ENCODE peak calls at places on chromosomes 7 and 10, in five cellular contexts. J, B, M, E and K are unnamed samples.

GRCh38 chr7:35988818-35989217 is 164.2 kb upstream of the EEPD1 start:
- DNase-seq in B (no peak), M (no peak), E (no peak), J (no peak), K (peak)

GRCh38 chr7:47149971-47150370 is 431.9 kb downstream of the TNS3 start:
- DNase-seq in B (no peak), M (no peak), J (no peak), E (no peak), K (no peak)

GRCh38 chr10:127485153-127485857 is 63.8 kb upstream of the NPS start:
- DNase-seq in M (no peak), E (no peak), B (no peak), J (no peak), K (peak)

GRCh38 chr7:142482899-142483658 is 225.2 kb upstream of the PRSS58 start:
- DNase-seq in E (peak), M (peak), B (peak), J (peak), K (peak)

GRCh38 chr10:117159390-117159789 is 21.3 kb upstream of the VAX1 start:
- DNase-seq in B (no peak), M (no peak), J (no peak), E (no peak), K (no peak)

GRCh38 chr7:25862993-25863726 is 288.8 kb upstream of the NFE2L3 start:
- DNase-seq in E (no peak), M (no peak), J (no peak), B (no peak), K (no peak)

GRCh38 chr10:13848530-13849425 is 262.0 kb downstream of the PRPF18 start:
- DNase-seq in B (no peak), J (no peak), M (no peak), E (no peak), K (no peak)

GRCh38 chr10:71547841-71548493 is 151.2 kb downstream of the CDH23 start:
- DNase-seq in M (no peak), B (no peak), J (no peak), E (no peak), K (no peak)

GRCh38 chr10:110755781-110756180 is 111.6 kb downstream of the RBM20 start:
- DNase-seq in J (no peak), B (no peak), M (no peak), E (no peak), K (no peak)

GRCh38 chr10:120400601-120401000 is 56.4 kb upstream of the PLPP4 start:
- DNase-seq in E (no peak), J (no peak), M (no peak), B (no peak), K (no peak)